ENCODE peak calls at places on chromosomes 4 and X, in nine cellular contexts. T is EH; R is activated T-cell treated with anti-CD3 and anti-CD28 coated beads for 4 hours; G is stimulated activated CD8-positive, alpha-beta memory T cell treated with anti-CD3 and anti-CD28 coated beads, Interleukin-15, amount 100 ng/mL, for 24 hours; V is NCI-H2171; L is heart left ventricle; B is epithelial cell of esophagus; S is cerebellum; J is astrocyte of the spinal cord. X is an unnamed sample.

GRCh38 chr4:7647932-7648812 is 213.4 kb upstream of the PSAPL1 start:
- DNase-seq in T (peak; percentile 94), R (no peak), G (no peak), V (no peak), L (no peak), B (no peak), S (no peak), J (peak; percentile 43), X (no peak)

GRCh38 chr4:22850055-22850454 is 157.3 kb downstream of the GBA3 start:
- DNase-seq in T (no peak), R (no peak), G (no peak), V (no peak), L (no peak), B (no peak), S (no peak), J (no peak), X (no peak)

GRCh38 chrX:26466387-26466786 is 250.4 kb downstream of the MAGEB5 start:
- DNase-seq in T (no peak), R (no peak), G (no peak), V (no peak), L (no peak), B (no peak), S (no peak), J (no peak), X (no peak)

GRCh38 chrX:126489141-126489540 is 63.5 kb downstream of the DCAF12L1 start:
- DNase-seq in T (no peak), R (no peak), G (no peak), V (no peak), L (no peak), B (no peak), S (no peak), J (peak; percentile 3), X (no peak)

GRCh38 chrX:134753185-134754008 is 95.1 kb upstream of the PLAC1 start:
- DNase-seq in T (peak; percentile 62), R (no peak), G (no peak), V (peak; percentile 67), L (no peak), B (peak; percentile 23), S (no peak), J (peak; percentile 50), X (no peak)

GRCh38 chr4:98430708-98431403 is 169.7 kb downstream of the RAP1GDS1 start:
- DNase-seq in T (peak; percentile 87), R (no peak), G (no peak), V (no peak), L (no peak), B (peak; percentile 97), S (no peak), J (peak; percentile 94), X (no peak)

GRCh38 chrX:1336331-1337143 is at the start of gene IL3RA:
- DNase-seq in T (peak; percentile 59), R (no peak), G (no peak), V (no peak), L (peak; percentile 63), B (no peak), S (no peak), J (no peak), X (no peak)

GRCh38 chr4:188107931-188108843 is 1.2 kb downstream of the TRIML2 start:
- DNase-seq in T (peak; percentile 64), R (no peak), G (no peak), V (no peak), L (no peak), B (peak; percentile 87), S (no peak), J (peak; percentile 4), X (no peak)

GRCh38 chr4:172675232-172675631 is 493.4 kb upstream of the GALNT7 start:
- DNase-seq in T (no peak), R (no peak), G (no peak), V (no peak), L (no peak), B (no peak), S (no peak), J (no peak), X (no peak)

GRCh38 chrX:151983186-151983585 is 8.7 kb upstream of the GABRE start:
- DNase-seq in T (no peak), R (no peak), G (no peak), V (no peak), L (no peak), B (peak; percentile 56), S (no peak), J (no peak), X (no peak)

GRCh38 chrX:149940015-149940716 is 1.9 kb upstream of the EOLA2 start:
- DNase-seq in T (peak; percentile 98), R (peak; percentile 80), G (peak; percentile 60), V (peak; percentile 84), L (peak; percentile 95), B (peak; percentile 97), S (peak; percentile 75), J (peak; percentile 98), X (peak; percentile 94)

GRCh38 chr4:124711469-124712416 is 789 bp downstream of the ANKRD50 start:
- DNase-seq in T (peak; percentile 76), R (no peak), G (no peak), V (peak; percentile 46), L (no peak), B (peak; percentile 75), S (peak; percentile 30), J (peak; percentile 81), X (peak; percentile 90)

GRCh38 chr4:156635046-156635445 is 336.6 kb downstream of the PDGFC start:
- DNase-seq in T (peak; percentile 19), R (no peak), G (no peak), V (no peak), L (no peak), B (no peak), S (no peak), J (peak; percentile 37), X (no peak)

GRCh38 chr4:132540268-132540667 is 608.8 kb upstream of the PCDH10 start:
- DNase-seq in T (no peak), R (no peak), G (no peak), V (no peak), L (no peak), B (no peak), S (no peak), J (no peak), X (no peak)

GRCh38 chrX:124239324-124239723 is 93.1 kb upstream of the TEX13D start:
- DNase-seq in T (no peak), R (no peak), G (no peak), V (no peak), L (no peak), B (no peak), S (no peak), J (no peak), X (no peak)

GRCh38 chr4:40378619-40379018 is 43.5 kb downstream of the CHRNA9 start:
- DNase-seq in T (peak; percentile 34), R (no peak), G (no peak), V (no peak), L (no peak), B (no peak), S (no peak), J (no peak), X (no peak)

GRCh38 chr4:25397305-25397704 is 20.2 kb downstream of the ANAPC4 start:
- DNase-seq in T (no peak), R (no peak), G (no peak), V (no peak), L (no peak), B (no peak), S (no peak), J (no peak), X (no peak)

GRCh38 chr4:31071807-31072486 is 351.8 kb downstream of the PCDH7 start:
- DNase-seq in T (no peak), R (no peak), G (no peak), V (no peak), L (no peak), B (peak; percentile 66), S (no peak), J (no peak), X (no peak)

GRCh38 chr4:66014146-66014765 is 344.0 kb upstream of the EPHA5 start:
- DNase-seq in T (no peak), R (no peak), G (no peak), V (no peak), L (no peak), B (no peak), S (no peak), J (no peak), X (no peak)

GRCh38 chr4:69066945-69067344 is 29.3 kb upstream of the UGT2B7 start:
- DNase-seq in T (no peak), R (no peak), G (no peak), V (no peak), L (no peak), B (peak; percentile 71), S (no peak), J (peak; percentile 28), X (no peak)

GRCh38 chr4:114494257-114494803 is 104.3 kb upstream of the UGT8 start:
- DNase-seq in T (no peak), R (no peak), G (no peak), V (no peak), L (no peak), B (peak; percentile 30), S (no peak), J (no peak), X (no peak)